ENCODE peak calls at places on chromosomes 7 and 10, in six cellular contexts. One of them, this sample, is unnamed.

GRCh38 chr10:83229991-83230390 is 909.3 kb upstream of the GHITM start:
- DNase-seq in CD8-positive, alpha-beta T cell: no peak
- DNase-seq in gastrocnemius medialis: no peak
- DNase-seq in brain microvascular endothelial cell: no peak
- DNase-seq in Peyer's patch: no peak
- DNase-seq in neural progenitor cell: peak; percentile 12
- DNase-seq in this sample: no peak

GRCh38 chr10:70652761-70653657 is 19.3 kb upstream of the ADAMTS14 start:
- DNase-seq in CD8-positive, alpha-beta T cell: no peak
- DNase-seq in gastrocnemius medialis: no peak
- DNase-seq in brain microvascular endothelial cell: peak; percentile 98
- DNase-seq in Peyer's patch: no peak
- DNase-seq in neural progenitor cell: no peak
- DNase-seq in this sample: no peak

GRCh38 chr10:23886355-23886754 is 322.6 kb upstream of the KIAA1217 start:
- DNase-seq in CD8-positive, alpha-beta T cell: no peak
- DNase-seq in gastrocnemius medialis: no peak
- DNase-seq in brain microvascular endothelial cell: no peak
- DNase-seq in Peyer's patch: no peak
- DNase-seq in neural progenitor cell: peak; percentile 50
- DNase-seq in this sample: no peak

GRCh38 chr10:131906269-131906639 is 5.4 kb downstream of the PPP2R2D start:
- DNase-seq in CD8-positive, alpha-beta T cell: no peak
- DNase-seq in gastrocnemius medialis: no peak
- DNase-seq in brain microvascular endothelial cell: no peak
- DNase-seq in Peyer's patch: no peak
- DNase-seq in neural progenitor cell: no peak
- DNase-seq in this sample: no peak

GRCh38 chr10:3631709-3632330 is 153.2 kb downstream of the KLF6 start:
- DNase-seq in CD8-positive, alpha-beta T cell: no peak
- DNase-seq in gastrocnemius medialis: no peak
- DNase-seq in brain microvascular endothelial cell: no peak
- DNase-seq in Peyer's patch: no peak
- DNase-seq in neural progenitor cell: no peak
- DNase-seq in this sample: no peak

GRCh38 chr7:98202367-98203195 is 8.7 kb upstream of the BHLHA15 start:
- DNase-seq in CD8-positive, alpha-beta T cell: peak; percentile 77
- DNase-seq in gastrocnemius medialis: no peak
- DNase-seq in brain microvascular endothelial cell: no peak
- DNase-seq in Peyer's patch: peak; percentile 88
- DNase-seq in neural progenitor cell: no peak
- DNase-seq in this sample: no peak

GRCh38 chr7:10075866-10076265 is 897.8 kb upstream of the PHF14 start:
- DNase-seq in CD8-positive, alpha-beta T cell: no peak
- DNase-seq in gastrocnemius medialis: no peak
- DNase-seq in brain microvascular endothelial cell: no peak
- DNase-seq in Peyer's patch: no peak
- DNase-seq in neural progenitor cell: no peak
- DNase-seq in this sample: no peak

GRCh38 chr10:11238893-11239292 is 221.2 kb downstream of the CELF2 start:
- DNase-seq in CD8-positive, alpha-beta T cell: no peak
- DNase-seq in gastrocnemius medialis: no peak
- DNase-seq in brain microvascular endothelial cell: no peak
- DNase-seq in Peyer's patch: no peak
- DNase-seq in neural progenitor cell: no peak
- DNase-seq in this sample: no peak

GRCh38 chr10:101578192-101578591 is 9.9 kb downstream of the POLL start:
- DNase-seq in CD8-positive, alpha-beta T cell: no peak
- DNase-seq in gastrocnemius medialis: no peak
- DNase-seq in brain microvascular endothelial cell: no peak
- DNase-seq in Peyer's patch: no peak
- DNase-seq in neural progenitor cell: no peak
- DNase-seq in this sample: no peak

GRCh38 chr10:90968448-90969086 is 47.7 kb upstream of the ANKRD1 start:
- DNase-seq in CD8-positive, alpha-beta T cell: no peak
- DNase-seq in gastrocnemius medialis: no peak
- DNase-seq in brain microvascular endothelial cell: peak; percentile 24
- DNase-seq in Peyer's patch: no peak
- DNase-seq in neural progenitor cell: no peak
- DNase-seq in this sample: no peak

GRCh38 chr7:148916186-148916585 is 32.1 kb upstream of the EZH2 start:
- DNase-seq in CD8-positive, alpha-beta T cell: no peak
- DNase-seq in gastrocnemius medialis: no peak
- DNase-seq in brain microvascular endothelial cell: peak; percentile 55
- DNase-seq in Peyer's patch: no peak
- DNase-seq in neural progenitor cell: no peak
- DNase-seq in this sample: no peak

GRCh38 chr7:2833087-2833910 is 10.8 kb downstream of the GNA12 start:
- DNase-seq in CD8-positive, alpha-beta T cell: no peak
- DNase-seq in gastrocnemius medialis: no peak
- DNase-seq in brain microvascular endothelial cell: no peak
- DNase-seq in Peyer's patch: no peak
- DNase-seq in neural progenitor cell: no peak
- DNase-seq in this sample: no peak
- H3K27ac ChIP-seq in CD8-positive, alpha-beta T cell: no peak overlapping the region
- H3K27ac ChIP-seq in gastrocnemius medialis: no peak overlapping the region
- H3K27ac ChIP-seq in brain microvascular endothelial cell: no peak overlapping the region
- H3K27ac ChIP-seq in Peyer's patch: no peak overlapping the region
- H3K27ac ChIP-seq in neural progenitor cell: no peak overlapping the region
- H3K27ac ChIP-seq in this sample: no peak overlapping the region

GRCh38 chr7:17123020-17123419 is 175.4 kb upstream of the AHR start:
- DNase-seq in CD8-positive, alpha-beta T cell: no peak
- DNase-seq in gastrocnemius medialis: no peak
- DNase-seq in brain microvascular endothelial cell: peak; percentile 82
- DNase-seq in Peyer's patch: no peak
- DNase-seq in neural progenitor cell: no peak
- DNase-seq in this sample: no peak

GRCh38 chr7:17121671-17122070 is 176.8 kb upstream of the AHR start:
- DNase-seq in CD8-positive, alpha-beta T cell: no peak
- DNase-seq in gastrocnemius medialis: no peak
- DNase-seq in brain microvascular endothelial cell: no peak
- DNase-seq in Peyer's patch: no peak
- DNase-seq in neural progenitor cell: no peak
- DNase-seq in this sample: no peak

DNA sequence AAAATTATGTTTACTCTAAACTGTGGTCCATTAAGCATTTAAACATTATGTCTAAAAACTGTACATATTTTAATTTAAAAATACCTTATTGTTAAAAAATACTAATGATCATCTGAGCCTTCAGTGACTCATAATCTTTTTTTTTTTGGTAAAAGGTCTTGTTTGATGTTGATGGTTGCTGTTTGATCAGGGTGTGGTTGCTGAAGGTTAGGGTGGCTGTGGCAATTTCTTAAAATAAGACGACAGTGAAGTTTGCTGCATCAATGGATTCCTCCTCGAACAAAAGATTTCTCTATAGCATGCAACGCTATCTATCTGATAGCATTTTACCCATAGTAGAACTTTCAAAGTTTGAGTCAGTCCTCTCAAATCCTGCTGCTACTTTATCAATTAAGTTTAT is 180.0 kb upstream of the AHR start:
- DNase-seq in CD8-positive, alpha-beta T cell: no peak
- DNase-seq in gastrocnemius medialis: no peak
- DNase-seq in brain microvascular endothelial cell: no peak
- DNase-seq in Peyer's patch: no peak
- DNase-seq in neural progenitor cell: no peak
- DNase-seq in this sample: no peak
- H3K4me3 ChIP-seq in CD8-positive, alpha-beta T cell: no peak overlapping the region
- H3K4me3 ChIP-seq in gastrocnemius medialis: no peak overlapping the region
- H3K4me3 ChIP-seq in brain microvascular endothelial cell: no peak overlapping the region
- H3K4me3 ChIP-seq in Peyer's patch: no peak overlapping the region
- H3K4me3 ChIP-seq in neural progenitor cell: no peak overlapping the region
- H3K4me3 ChIP-seq in this sample: no peak overlapping the region

GRCh38 chr7:12244129-12244528 is 33.0 kb downstream of the TMEM106B start:
- DNase-seq in CD8-positive, alpha-beta T cell: no peak
- DNase-seq in gastrocnemius medialis: no peak
- DNase-seq in brain microvascular endothelial cell: peak; percentile 13
- DNase-seq in Peyer's patch: no peak
- DNase-seq in neural progenitor cell: peak; percentile 66
- DNase-seq in this sample: no peak
- TF ChIP-seq CTCF in CD8-positive, alpha-beta T cell: no peak
- TF ChIP-seq CTCF in gastrocnemius medialis: no peak
- TF ChIP-seq CTCF in brain microvascular endothelial cell: peak; percentile 77
- TF ChIP-seq CTCF in Peyer's patch: no peak
- TF ChIP-seq CTCF in neural progenitor cell: peak; percentile 59
- TF ChIP-seq CTCF in this sample: no peak

GRCh38 chr10:80167471-80167870 is 34.9 kb downstream of the PLAC9 start:
- DNase-seq in CD8-positive, alpha-beta T cell: no peak
- DNase-seq in gastrocnemius medialis: no peak
- DNase-seq in brain microvascular endothelial cell: no peak
- DNase-seq in Peyer's patch: no peak
- DNase-seq in neural progenitor cell: no peak
- DNase-seq in this sample: peak; percentile 65
- H3K27ac ChIP-seq in CD8-positive, alpha-beta T cell: no peak overlapping the region
- H3K27ac ChIP-seq in gastrocnemius medialis: peak overlapping the region; percentile 92
- H3K27ac ChIP-seq in brain microvascular endothelial cell: no peak overlapping the region
- H3K27ac ChIP-seq in Peyer's patch: no peak overlapping the region
- H3K27ac ChIP-seq in neural progenitor cell: no peak overlapping the region
- H3K27ac ChIP-seq in this sample: peak overlapping the region; percentile 64

This sample was measured in tibial artery.